ENCODE peak calls at places on chromosomes 7 and 10, in ten cellular contexts. T is tibial artery, E is fibroblast of lung, H is Calu3, K is uterus, P is psoas muscle, W is omental fat pad, F is GM13976, S is WERI-Rb-1, O is stomach. U is an unnamed sample.

GRCh38 chr7:151432658-151433521 is 7.1 kb downstream of the CRYGN start:
- DNase-seq in T (no peak), S (no peak), F (peak; percentile 82), P (no peak), E (no peak), W (no peak), O (no peak), H (no peak), K (no peak), U (peak; percentile 75)

GRCh38 chr7:533266-533665 is 13.6 kb upstream of the PDGFA start:
- DNase-seq in K (no peak), W (no peak), O (no peak), H (no peak), T (no peak), P (no peak), F (no peak), S (no peak), E (no peak), U (no peak)

GRCh38 chr10:9986786-9987185 is 1030.9 kb upstream of the CELF2 start:
- DNase-seq in H (no peak), E (no peak), K (no peak), W (no peak), P (no peak), T (peak; percentile 62), S (no peak), O (no peak), F (no peak), U (no peak)

GRCh38 chr7:4134631-4135030 is 547.5 kb upstream of the FOXK1 start:
- DNase-seq in O (no peak), S (no peak), E (no peak), P (no peak), K (no peak), T (peak; percentile 52), W (no peak), F (no peak), H (no peak), U (no peak)

GRCh38 chr10:132099701-132100481 is 34.1 kb downstream of the JAKMIP3 start:
- DNase-seq in W (no peak), K (no peak), P (no peak), H (no peak), O (peak; percentile 13), E (no peak), T (peak; percentile 46), F (no peak), S (no peak), U (no peak)

GRCh38 chr10:58453098-58453497 is 59.6 kb upstream of the BICC1 start:
- DNase-seq in H (no peak), E (no peak), K (no peak), O (no peak), F (no peak), S (no peak), T (no peak), W (no peak), P (no peak), U (no peak)

GRCh38 chr10:1683649-1684048 is 53.7 kb downstream of the ADARB2 start:
- DNase-seq in K (no peak), F (no peak), O (no peak), S (no peak), E (no peak), H (no peak), W (no peak), P (no peak), T (peak; percentile 12), U (no peak)

GRCh38 chr10:80473692-80474596 is 19.8 kb downstream of the TSPAN14 start:
- DNase-seq in H (no peak), T (peak; percentile 32), O (no peak), P (no peak), W (no peak), S (no peak), F (no peak), E (peak; percentile 31), K (no peak), U (no peak)

GRCh38 chr10:131844546-131845084 is 56.2 kb upstream of the PPP2R2D start:
- DNase-seq in E (no peak), S (no peak), T (peak; percentile 31), W (no peak), H (no peak), F (no peak), K (no peak), O (no peak), P (no peak), U (no peak)

GRCh38 chr7:115654384-115655181 is 376.0 kb downstream of the TFEC start:
- DNase-seq in P (no peak), E (no peak), F (no peak), T (no peak), K (no peak), W (no peak), O (no peak), H (peak; percentile 12), S (no peak), U (no peak)

GRCh38 chr10:17847586-17848296 is 38.6 kb downstream of the MRC1 start:
- DNase-seq in O (no peak), E (peak; percentile 51), H (no peak), W (no peak), T (no peak), F (no peak), S (peak; percentile 16), K (no peak), P (no peak), U (no peak)

GRCh38 chr10:9922123-9922685 is 1095.5 kb upstream of the CELF2 start:
- DNase-seq in E (no peak), F (no peak), K (no peak), O (no peak), H (no peak), S (no peak), T (no peak), W (no peak), P (no peak), U (no peak)

GRCh38 chr7:121011401-121011800 is 22.9 kb downstream of the CPED1 start:
- DNase-seq in H (no peak), T (no peak), O (no peak), P (no peak), E (peak; percentile 58), S (no peak), F (no peak), W (no peak), K (no peak), U (no peak)

GRCh38 chr10:6743291-6743849 is 163.3 kb upstream of the PRKCQ start:
- DNase-seq in T (no peak), H (peak; percentile 62), S (no peak), E (no peak), W (no peak), O (no peak), K (no peak), P (no peak), F (no peak), U (no peak)

GRCh38 chr10:30028006-30028441 is 31.4 kb downstream of the JCAD start:
- DNase-seq in H (no peak), O (peak; percentile 66), P (no peak), T (no peak), F (peak; percentile 24), W (no peak), S (no peak), E (no peak), K (peak; percentile 74), U (no peak)

GRCh38 chr10:74977072-74977471 is 134.4 kb upstream of the SAMD8 start:
- DNase-seq in O (no peak), F (no peak), E (no peak), W (no peak), K (no peak), H (no peak), T (no peak), S (no peak), P (no peak), U (no peak)

GRCh38 chr7:39504963-39505362 is 61.2 kb upstream of the YAE1 start:
- DNase-seq in E (peak; percentile 36), W (no peak), K (peak; percentile 15), H (peak; percentile 52), P (no peak), O (no peak), S (no peak), T (no peak), F (no peak), U (no peak)

GRCh38 chr10:124890225-124890624 is 51.7 kb upstream of the ZRANB1 start:
- DNase-seq in S (no peak), E (no peak), T (no peak), K (no peak), H (no peak), O (no peak), F (no peak), P (no peak), W (no peak), U (no peak)

GRCh38 chr10:112589081-112589480 is 142.1 kb downstream of the VTI1A start:
- DNase-seq in H (no peak), E (no peak), W (no peak), O (no peak), K (no peak), P (no peak), T (no peak), F (no peak), S (no peak), U (no peak)

GRCh38 chr7:117715784-117716445 is 157.3 kb downstream of the CTTNBP2 start:
- DNase-seq in H (peak; percentile 70), E (peak; percentile 76), T (no peak), W (no peak), O (no peak), F (peak; percentile 38), S (peak; percentile 11), P (no peak), K (no peak), U (peak; percentile 46)
- TF ChIP-seq CTCF in H (peak; percentile 74), E (peak; percentile 67), T (peak; percentile 38), W (no peak), O (peak; percentile 42), F (peak; percentile 50), S (peak; percentile 57), P (peak; percentile 22), K (peak; percentile 34), U (peak; percentile 42)

GRCh38 chr7:29538322-29538874 is 25.2 kb upstream of the PRR15 start:
- DNase-seq in T (no peak), K (no peak), E (no peak), P (no peak), W (no peak), F (no peak), S (no peak), O (no peak), H (no peak), U (no peak)
- TF ChIP-seq CTCF in T (no peak), K (no peak), E (no peak), P (no peak), W (no peak), F (no peak), S (no peak), O (no peak), H (no peak), U (no peak)

GRCh38 chr10:121268363-121268762 is 329.9 kb downstream of the FGFR2 start:
- DNase-seq in K (no peak), O (peak; percentile 48), F (no peak), E (no peak), P (no peak), T (no peak), H (no peak), W (no peak), S (no peak), U (no peak)
- TF ChIP-seq CTCF in K (no peak), O (no peak), F (no peak), E (no peak), P (no peak), T (no peak), H (no peak), W (no peak), S (no peak), U (no peak)

DNA sequence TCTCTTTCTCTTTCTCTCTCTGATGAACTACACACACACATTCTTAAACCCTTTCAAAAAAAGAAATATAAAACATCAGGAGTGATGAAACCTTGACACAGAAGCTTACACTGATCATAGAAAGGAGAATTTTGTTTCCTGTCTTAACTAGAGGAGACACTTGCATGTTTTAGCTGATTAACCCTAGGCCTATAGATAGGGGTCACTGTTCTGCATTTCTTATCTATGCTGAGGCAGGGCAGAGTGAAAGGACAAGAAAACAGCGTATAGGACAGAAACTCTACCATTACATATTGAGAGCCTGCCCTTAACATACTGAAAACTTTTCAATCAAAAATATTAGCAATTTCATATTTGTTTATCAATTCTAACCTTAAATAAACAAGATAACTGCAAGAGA is 680.6 kb upstream of the MBL2 start:
- DNase-seq in K (no peak), E (no peak), S (no peak), W (no peak), H (no peak), O (no peak), F (no peak), P (no peak), T (no peak), U (no peak)
- TF ChIP-seq CTCF in K (no peak), E (peak; percentile 28), S (peak; percentile 40), W (no peak), H (no peak), O (no peak), F (no peak), P (no peak), T (no peak), U (no peak)